ENCODE peak calls at places on chromosomes 12 and 14, in four cellular contexts. A is sigmoid colon, B is tibial nerve, W is gastrocnemius medialis. D is an unnamed sample.

GRCh38 chr12:12717586-12718381 is 616 bp downstream of the CDKN1B start:
- DNase-seq in W (no peak), B (no peak), A (peak; percentile 76), D (no peak)

GRCh38 chr12:69225251-69225910 is 14.0 kb upstream of the CPSF6 start:
- DNase-seq in A (no peak), W (no peak), B (no peak), D (no peak)

GRCh38 chr14:101859916-101860315 is 98.4 kb downstream of the PPP2R5C start:
- DNase-seq in A (no peak), B (no peak), W (no peak), D (no peak)

GRCh38 chr12:3359478-3359877 is 131.5 kb upstream of the PRMT8 start:
- DNase-seq in W (no peak), A (no peak), B (no peak), D (no peak)

GRCh38 chr12:954736-955135 is 5.2 kb upstream of the RAD52 start:
- DNase-seq in B (no peak), W (no peak), A (no peak), D (no peak)

GRCh38 chr12:26032719-26033241 is 74.3 kb downstream of the RASSF8 start:
- DNase-seq in W (no peak), A (no peak), B (no peak), D (no peak)

GRCh38 chr12:45613306-45613705 is 116.2 kb upstream of the ARID2 start:
- DNase-seq in B (no peak), A (no peak), W (no peak), D (no peak)

GRCh38 chr12:91432079-91432478 is 249.5 kb upstream of the DCN start:
- DNase-seq in W (no peak), A (no peak), B (no peak), D (no peak)

GRCh38 chr14:65255583-65256443 is 153.5 kb upstream of the MAX start:
- DNase-seq in B (no peak), W (no peak), A (no peak), D (no peak)

GRCh38 chr14:27739657-27740156 is 1026.9 kb upstream of the FOXG1 start:
- DNase-seq in B (no peak), A (no peak), W (no peak), D (no peak)

GRCh38 chr14:48628870-48629269 is 953.5 kb upstream of the MDGA2 start:
- DNase-seq in W (no peak), A (no peak), B (no peak), D (no peak)

GRCh38 chr12:47870175-47870781 is 34.5 kb downstream of the VDR start:
- DNase-seq in B (peak; percentile 33), A (peak; percentile 82), W (peak; percentile 48), D (no peak)

GRCh38 chr12:94674835-94675234 is 24.5 kb upstream of the TMCC3 start:
- DNase-seq in A (peak; percentile 68), W (peak; percentile 24), B (peak; percentile 22), D (no peak)

GRCh38 chr14:56172571-56172971 is 54.4 kb downstream of the PELI2 start:
- DNase-seq in A (no peak), W (no peak), B (no peak), D (no peak)

GRCh38 chr12:39831587-39832315 is 212.1 kb upstream of the ABCD2 start:
- DNase-seq in B (no peak), A (no peak), W (no peak), D (no peak)

GRCh38 chr14:45048385-45048784 is 35.5 kb upstream of the PRPF39 start:
- DNase-seq in A (no peak), W (no peak), B (no peak), D (no peak)

GRCh38 chr14:28774764-28775738 is 8.5 kb downstream of the FOXG1 start:
- DNase-seq in W (no peak), A (no peak), B (no peak), D (no peak)

GRCh38 chr12:93348568-93349435 is 28.9 kb upstream of the NUDT4 start:
- DNase-seq in B (no peak), W (no peak), A (no peak), D (no peak)

GRCh38 chr14:82422186-82422585 is 888.5 kb upstream of the SEL1L start:
- DNase-seq in W (no peak), B (no peak), A (no peak), D (no peak)

GRCh38 chr12:88156075-88156654 is 14.1 kb downstream of the TMTC3 start:
- DNase-seq in B (no peak), W (no peak), A (no peak), D (no peak)

GRCh38 chr12:63294327-63294632 is 143.3 kb upstream of the AVPR1A start:
- DNase-seq in A (no peak), W (no peak), B (no peak), D (no peak)

GRCh38 chr14:70622111-70622712 is 19.5 kb upstream of the TTC9 start:
- DNase-seq in W (no peak), B (no peak), A (no peak), D (no peak)

GRCh38 chr12:123808167-123808566 is 46.1 kb downstream of the DNAH10 start:
- DNase-seq in B (no peak), W (no peak), A (no peak), D (no peak)

GRCh38 chr14:89598548-89599186 is 181.6 kb upstream of the FOXN3 start:
- DNase-seq in B (no peak), A (no peak), W (no peak), D (no peak)

GRCh38 chr14:93965287-93965821 is 11.0 kb downstream of the ASB2 start:
- DNase-seq in A (no peak), B (no peak), W (no peak), D (no peak)

GRCh38 chr12:64682572-64683277 is 72.4 kb downstream of the RASSF3 start:
- DNase-seq in A (peak; percentile 93), W (no peak), B (no peak), D (no peak)

GRCh38 chr12:27549231-27549800 is 25.3 kb downstream of the PPFIBP1 start:
- DNase-seq in B (no peak), A (no peak), W (no peak), D (no peak)

GRCh38 chr14:96390965-96391292 is 999 bp upstream of the AK7 start:
- DNase-seq in W (no peak), A (no peak), B (no peak), D (no peak)

GRCh38 chr12:58233886-58234285 is 292.5 kb downstream of the ATP23 start:
- DNase-seq in A (no peak), W (no peak), B (no peak), D (no peak)

GRCh38 chr14:33959692-33960151 is 8.8 kb upstream of the EGLN3 start:
- DNase-seq in B (no peak), W (no peak), A (no peak), D (no peak)

GRCh38 chr14:100488057-100488456 is 99.2 kb downstream of the BEGAIN start:
- DNase-seq in W (no peak), A (no peak), B (no peak), D (no peak)

GRCh38 chr12:2418579-2418978 is 365.8 kb downstream of the CACNA1C start:
- DNase-seq in B (no peak), W (no peak), A (peak; percentile 46), D (peak; percentile 13)

GRCh38 chr12:95633049-95633545 is 81.8 kb upstream of the USP44 start:
- DNase-seq in W (no peak), A (no peak), B (no peak), D (no peak)

GRCh38 chr14:99320105-99320572 is 48.1 kb upstream of the BCL11B start:
- DNase-seq in A (no peak), B (no peak), W (no peak), D (no peak)

GRCh38 chr14:22973217-22974032 is 8.9 kb downstream of the AJUBA start:
- DNase-seq in B (no peak), A (no peak), W (no peak), D (no peak)

GRCh38 chr12:113684053-113684907 is 212.6 kb upstream of the LHX5 start:
- DNase-seq in A (no peak), B (no peak), W (no peak), D (no peak)

GRCh38 chr12:116427200-116427932 is 131.8 kb upstream of the MAP1LC3B2 start:
- DNase-seq in B (no peak), W (no peak), A (no peak), D (no peak)

GRCh38 chr14:100557658-100558057 is 29.6 kb downstream of the BEGAIN start:
- DNase-seq in B (no peak), W (no peak), A (no peak), D (no peak)

GRCh38 chr14:38561657-38562056 is 305.8 kb upstream of the CLEC14A start:
- DNase-seq in A (no peak), W (no peak), B (no peak), D (no peak)

GRCh38 chr14:104361101-104361591 is 218.4 kb upstream of the C14orf180 start:
- DNase-seq in B (no peak), A (peak; percentile 40), W (no peak), D (peak; percentile 54)
- H3K27me3 ChIP-seq in B (peaks cover 10% of the 10 kb centered on the region), A (no peaks in the 10 kb centered on the region), W (no peaks in the 10 kb centered on the region), D (peaks cover 37% of the 10 kb centered on the region)

GRCh38 chr12:6535697-6535946 is 1.3 kb downstream of the GAPDH start:
- DNase-seq in A (no peak), B (no peak), W (no peak), D (no peak)
- TF ChIP-seq POLR2A in A (no peak), B (no peak), W (no peak), D (no peak)

GRCh38 chr12:125295550-125295949 is 230.3 kb downstream of the AACS start:
- DNase-seq in B (no peak), A (no peak), W (no peak), D (no peak)
- H3K27me3 ChIP-seq in B (no peaks in the 10 kb centered on the region), A (no peaks in the 10 kb centered on the region), W (no peaks in the 10 kb centered on the region), D (peaks cover 15% of the 10 kb centered on the region)

GRCh38 chr12:51172515-51173431 is at the start of gene TFCP2:
- DNase-seq in W (peak; percentile 97), A (peak; percentile 99), B (peak; percentile 94), D (peak; percentile 99)
- TF ChIP-seq POLR2A in W (peak; percentile 82), A (peak; percentile 62), B (peak; percentile 77), D (no peak)

GRCh38 chr12:131591136-131591535 is 119.8 kb upstream of the SFSWAP start:
- DNase-seq in A (no peak), B (no peak), W (no peak), D (no peak)
- H3K27me3 ChIP-seq in A (peaks cover 16% of the 10 kb centered on the region), B (peaks cover 7% of the 10 kb centered on the region), W (peaks cover under 1% of the 10 kb centered on the region), D (peaks cover 23% of the 10 kb centered on the region)

GRCh38 chr14:21211509-21211908 is 55.6 kb upstream of the OR5AU1 start:
- DNase-seq in W (no peak), A (no peak), B (no peak), D (no peak)
- TF ChIP-seq POLR2A in W (no peak), A (no peak), B (no peak), D (no peak)

DNA sequence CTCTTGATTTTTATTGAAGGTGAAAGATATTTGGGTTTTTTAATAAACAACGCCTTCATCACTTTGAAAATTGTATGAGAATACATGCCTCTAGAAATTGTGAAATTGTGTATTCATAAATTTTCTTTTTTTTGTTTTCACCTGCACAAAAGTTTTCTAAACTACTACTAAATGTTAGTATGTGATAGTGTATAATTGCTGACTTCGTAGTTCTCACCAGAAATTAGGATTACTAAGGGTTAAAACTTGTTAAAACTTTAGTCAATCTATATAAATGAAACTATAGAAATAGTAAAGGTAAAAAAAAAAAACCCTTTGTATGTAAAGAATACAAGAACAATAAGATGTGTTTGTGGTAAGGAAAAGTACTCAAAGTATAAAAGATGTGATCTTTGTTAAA is 496.5 kb upstream of the ATP2B1 start:
- DNase-seq in B (no peak), A (no peak), W (no peak), D (no peak)
- H3K27me3 ChIP-seq in B (no peaks in the 10 kb centered on the region), A (no peaks in the 10 kb centered on the region), W (no peaks in the 10 kb centered on the region), D (no peaks in the 10 kb centered on the region)